ENCODE peak calls at places on chromosomes 1 and 21, in nine cellular contexts. J is mucosa of descending colon; P is left ventricle myocardium inferior; H is CD8-positive, alpha-beta memory T cell; X is right cardiac atrium; T is cardiac fibroblast; V is thyroid gland; M is fibroblast of lung; L is psoas muscle. E is an unnamed sample.

GRCh38 chr1:98398649-98399048 is 262.9 kb upstream of the SNX7 start:
- DNase-seq in M (peak; percentile 36), L (no peak), J (no peak), X (no peak), V (no peak), P (no peak), H (no peak), T (peak; percentile 32), E (no peak)

GRCh38 chr1:30759718-30760281 is 2.2 kb upstream of the LAPTM5 start:
- DNase-seq in P (no peak), L (no peak), H (peak; percentile 76), M (no peak), V (no peak), X (peak; percentile 37), J (peak; percentile 79), T (no peak), E (no peak)

GRCh38 chr1:23867953-23868847 is at the start of gene FUCA1:
- DNase-seq in X (peak; percentile 97), H (peak; percentile 95), M (peak; percentile 83), P (peak; percentile 92), J (peak; percentile 96), V (peak; percentile 96), T (peak; percentile 86), L (peak; percentile 94), E (peak; percentile 95)

GRCh38 chr21:44686843-44687561 is 5.0 kb upstream of the KRTAP12-1 start:
- DNase-seq in J (no peak), T (no peak), X (no peak), H (no peak), L (no peak), P (no peak), V (no peak), M (no peak), E (peak; percentile 3)

GRCh38 chr1:39677645-39678044 is 5.7 kb upstream of the NT5C1A start:
- DNase-seq in V (no peak), P (no peak), L (no peak), X (no peak), H (no peak), M (no peak), J (no peak), T (no peak), E (no peak)

GRCh38 chr1:214448536-214448935 is 102.9 kb downstream of the PTPN14 start:
- DNase-seq in T (no peak), X (no peak), V (no peak), L (no peak), P (no peak), M (no peak), H (no peak), J (no peak), E (no peak)

GRCh38 chr21:46356494-46357334 is 32.8 kb downstream of the PCNT start:
- DNase-seq in X (no peak), L (peak; percentile 80), V (no peak), J (no peak), P (no peak), H (no peak), M (no peak), T (no peak), E (no peak)

GRCh38 chr1:156616463-156616862 is 2.8 kb upstream of the HAPLN2 start:
- DNase-seq in H (no peak), X (peak; percentile 59), V (no peak), J (no peak), M (peak; percentile 66), P (peak; percentile 41), T (peak; percentile 60), L (no peak), E (peak; percentile 73)

GRCh38 chr1:197096137-197096536 is 29.1 kb upstream of the F13B start:
- DNase-seq in P (no peak), L (no peak), M (no peak), V (no peak), T (no peak), J (no peak), H (no peak), X (no peak), E (no peak)

GRCh38 chr1:26887125-26887524 is 3.0 kb downstream of the GPN2 start:
- DNase-seq in M (peak; percentile 51), X (no peak), T (peak; percentile 62), J (no peak), P (no peak), V (no peak), H (no peak), L (no peak), E (no peak)

GRCh38 chr1:30009720-30010119 is 713.7 kb downstream of the MATN1 start:
- DNase-seq in V (no peak), J (no peak), P (no peak), X (no peak), T (no peak), L (no peak), H (no peak), M (no peak), E (no peak)

GRCh38 chr1:36149237-36149972 is at the start of gene TRAPPC3:
- DNase-seq in M (peak; percentile 100), H (peak; percentile 100), T (peak; percentile 100), V (peak; percentile 100), J (peak; percentile 100), L (peak; percentile 100), X (peak; percentile 100), P (peak; percentile 100), E (peak; percentile 100)

GRCh38 chr1:36150296-36151132 is 1.2 kb upstream of the TRAPPC3 start:
- DNase-seq in L (peak; percentile 96), J (peak; percentile 96), X (peak; percentile 97), H (peak; percentile 72), M (peak; percentile 91), P (peak; percentile 92), T (peak; percentile 97), V (peak; percentile 98), E (peak; percentile 96)

GRCh38 chr1:36148821-36149236 is 457 bp downstream of the TRAPPC3 start:
- DNase-seq in M (no peak), J (no peak), P (no peak), H (no peak), T (no peak), L (no peak), V (no peak), X (no peak), E (no peak)

GRCh38 chr1:36151133-36151844 is 2.0 kb upstream of the TRAPPC3 start:
- DNase-seq in X (peak; percentile 14), M (no peak), H (no peak), V (no peak), T (no peak), P (no peak), J (no peak), L (no peak), E (no peak)

DNA sequence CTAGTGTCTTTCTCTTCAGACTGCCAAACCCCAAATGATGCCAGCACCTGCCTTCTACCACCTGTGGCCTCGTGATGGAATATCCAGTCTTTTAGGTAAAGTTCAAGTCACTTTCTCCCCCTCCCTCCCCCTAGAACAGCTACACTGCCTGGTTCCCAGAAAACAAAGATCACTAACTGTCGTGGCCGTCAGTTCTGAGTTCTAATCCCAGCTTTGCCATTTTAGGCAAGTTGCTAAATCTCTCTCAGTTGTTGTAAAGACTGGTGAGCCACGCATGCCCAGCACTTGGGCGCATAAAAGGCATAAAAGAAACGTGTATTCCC is 648 bp upstream of the TRAPPC3 start:
- DNase-seq in L (no peak), T (no peak), J (no peak), X (no peak), P (no peak), M (no peak), V (no peak), H (no peak), E (no peak)
- H3K4me3 ChIP-seq in L (peak overlapping the region; percentile 3), T (no peak overlapping the region), J (no peak overlapping the region), X (no peak overlapping the region), P (peak overlapping the region; percentile 97), M (peak overlapping the region; percentile 21), V (no peak overlapping the region), H (peak overlapping the region; percentile 32), E (no peak overlapping the region)

DNA sequence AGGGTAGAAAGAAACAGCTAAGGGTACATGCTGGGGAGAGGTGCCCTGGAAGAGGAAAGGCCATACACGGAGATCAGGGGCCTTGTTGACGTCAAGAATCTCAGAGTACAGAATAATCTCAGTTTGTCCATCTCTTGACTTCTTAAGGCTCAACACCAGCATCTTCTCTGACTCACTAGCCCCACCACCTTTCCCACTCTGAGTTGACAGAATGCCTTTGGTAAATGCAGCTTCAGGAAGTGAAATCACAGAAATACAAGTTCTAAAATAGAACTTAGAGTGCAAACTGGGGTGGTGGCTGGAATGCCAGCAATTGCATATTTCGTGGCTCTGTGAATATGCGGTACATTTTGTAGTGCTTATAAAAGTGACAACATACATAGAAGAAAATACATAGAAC is 1.6 kb downstream of the COG2 start:
- DNase-seq in P (no peak), M (no peak), T (peak; percentile 53), X (no peak), J (no peak), V (no peak), H (no peak), L (no peak), E (no peak)
- H3K4me3 ChIP-seq in P (peak overlapping the region; percentile 97), M (peak overlapping the region; percentile 56), T (no peak overlapping the region), X (peak overlapping the region; percentile 24), J (no peak overlapping the region), V (no peak overlapping the region), H (peak overlapping the region; percentile 78), L (peak overlapping the region; percentile 90), E (no peak overlapping the region)

GRCh38 chr1:21293537-21294265 is 3.4 kb upstream of the ECE1 start:
- DNase-seq in L (no peak), P (no peak), T (no peak), M (no peak), X (peak; percentile 29), V (no peak), H (peak; percentile 45), J (peak; percentile 62), E (no peak)
- H3K4me3 ChIP-seq in L (no peak overlapping the region), P (peak overlapping the region; percentile 7), T (no peak overlapping the region), M (no peak overlapping the region), X (no peak overlapping the region), V (no peak overlapping the region), H (peak overlapping the region; percentile 78), J (no peak overlapping the region), E (no peak overlapping the region)

GRCh38 chr1:185732941-185733340 is 1.2 kb upstream of the HMCN1 start:
- DNase-seq in V (no peak), J (no peak), T (no peak), L (no peak), H (no peak), P (no peak), X (no peak), M (no peak), E (no peak)

GRCh38 chr1:185731446-185731845 is 2.7 kb upstream of the HMCN1 start:
- DNase-seq in L (no peak), H (no peak), M (no peak), P (no peak), X (no peak), V (no peak), T (no peak), J (no peak), E (no peak)

GRCh38 chr1:185733818-185734709 is at the start of gene HMCN1:
- DNase-seq in V (peak; percentile 67), P (peak; percentile 80), J (peak; percentile 59), X (peak; percentile 94), L (peak; percentile 82), H (no peak), M (peak; percentile 53), T (peak; percentile 56), E (peak; percentile 43)

GRCh38 chr1:185734929-185735666 is 907 bp downstream of the HMCN1 start:
- DNase-seq in J (no peak), T (peak; percentile 33), V (no peak), M (peak; percentile 19), H (no peak), L (no peak), P (no peak), X (no peak), E (no peak)

DNA sequence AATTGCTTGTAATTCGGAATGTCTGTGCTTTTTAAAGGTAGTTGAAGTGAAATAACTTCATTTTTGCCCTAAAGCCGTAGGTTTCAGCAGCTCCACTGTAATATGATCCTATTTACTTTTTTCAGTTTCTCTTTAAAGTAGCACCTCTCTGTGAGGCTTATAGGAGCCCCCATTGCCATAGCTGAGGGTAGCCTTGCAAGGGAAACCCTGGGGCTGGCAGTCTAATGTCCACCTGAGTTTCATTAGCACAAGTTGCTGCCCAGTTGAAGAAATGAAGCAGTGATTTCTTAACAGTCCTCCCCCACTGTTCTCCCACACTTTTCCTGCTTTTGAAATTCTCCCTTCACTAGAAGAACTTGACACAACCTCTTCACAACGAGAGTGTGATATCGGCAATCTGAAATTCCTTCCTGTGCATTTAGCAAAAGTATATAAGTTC is 1.5 kb downstream of the HMCN1 start:
- DNase-seq in L (no peak), J (no peak), H (no peak), P (no peak), T (no peak), M (peak; percentile 5), V (no peak), X (no peak), E (no peak)
- H3K4me3 ChIP-seq in L (peak overlapping the region; percentile 69), J (no peak overlapping the region), H (no peak overlapping the region), P (peak overlapping the region; percentile 70), T (peak overlapping the region; percentile 19), M (peak overlapping the region; percentile 70), V (no peak overlapping the region), X (peak overlapping the region; percentile 46), E (peak overlapping the region; percentile 8)

E was measured in prostate gland.